ENCODE peak calls at places on chromosomes 7 and 10, in eight cellular contexts. K is coronary artery, F is choroid plexus epithelial cell, W is AG09319, V is Peyer's patch, M is HCT116, T is hepatocyte, G is CD14-positive monocyte. A is an unnamed sample.

GRCh38 chr7:51315393-51316261 is 982 bp downstream of the COBL start:
- DNase-seq in K (no peak), F (peak; percentile 3), V (peak; percentile 85), M (peak; percentile 50), G (no peak), W (no peak), T (peak; percentile 89), A (no peak)

GRCh38 chr10:43595739-43596298 is 10.4 kb upstream of the ZNF485 start:
- DNase-seq in K (no peak), M (no peak), F (peak; percentile 8), G (no peak), T (no peak), V (no peak), W (no peak), A (no peak)

GRCh38 chr10:15427836-15428414 is 56.8 kb upstream of the FAM171A1 start:
- DNase-seq in G (no peak), W (no peak), T (peak; percentile 68), M (peak; percentile 35), V (no peak), K (no peak), F (peak; percentile 80), A (no peak)

GRCh38 chr10:44567471-44567870 is 182.6 kb upstream of the CXCL12 start:
- DNase-seq in G (no peak), W (no peak), V (no peak), K (no peak), M (no peak), T (no peak), F (peak; percentile 82), A (no peak)

GRCh38 chr10:121783782-121784372 is 144.0 kb downstream of the ATE1 start:
- DNase-seq in T (no peak), V (no peak), M (no peak), G (no peak), W (no peak), F (no peak), K (no peak), A (no peak)

GRCh38 chr10:44908071-44908709 is 2.9 kb upstream of the TMEM72 start:
- DNase-seq in K (no peak), W (peak; percentile 32), M (no peak), V (no peak), T (peak; percentile 53), G (no peak), F (peak; percentile 82), A (no peak)

GRCh38 chr10:79243211-79244067 is 103.8 kb upstream of the PPIF start:
- DNase-seq in V (peak; percentile 84), F (no peak), M (no peak), W (no peak), G (no peak), T (peak; percentile 46), K (no peak), A (peak; percentile 80)

GRCh38 chr7:137970263-137970975 is 31.5 kb downstream of the CREB3L2 start:
- DNase-seq in W (no peak), V (no peak), G (no peak), K (no peak), F (peak; percentile 93), T (peak; percentile 58), M (no peak), A (no peak)

GRCh38 chr7:155371331-155371883 is 73.7 kb downstream of the INSIG1 start:
- DNase-seq in W (no peak), K (no peak), T (no peak), G (no peak), F (no peak), V (no peak), M (no peak), A (no peak)

GRCh38 chr10:108490931-108491330 is 1326.4 kb upstream of the SORCS1 start:
- DNase-seq in T (no peak), W (no peak), V (no peak), K (no peak), F (no peak), G (no peak), M (no peak), A (no peak)

GRCh38 chr10:122263971-122264370 is 7.1 kb upstream of the BTBD16 start:
- DNase-seq in F (peak; percentile 95), W (peak; percentile 84), M (no peak), V (no peak), K (no peak), G (no peak), T (peak; percentile 44), A (no peak)

GRCh38 chr10:119337796-119338432 is 130.5 kb downstream of the GRK5 start:
- DNase-seq in F (peak; percentile 88), M (no peak), W (no peak), G (no peak), V (no peak), T (no peak), K (no peak), A (no peak)

GRCh38 chr7:39413866-39414668 is 152.1 kb upstream of the YAE1 start:
- DNase-seq in W (no peak), M (peak; percentile 26), G (no peak), V (peak; percentile 66), T (peak; percentile 72), F (peak; percentile 44), K (no peak), A (peak; percentile 55)

GRCh38 chr10:88616250-88616977 is 29.9 kb downstream of the LIPJ start:
- DNase-seq in V (no peak), F (peak; percentile 17), G (no peak), T (no peak), W (no peak), M (no peak), K (no peak), A (no peak)

GRCh38 chr10:64313967-64314366 is 792.8 kb downstream of the REEP3 start:
- DNase-seq in F (no peak), K (no peak), T (no peak), M (no peak), V (no peak), W (no peak), G (no peak), A (no peak)

GRCh38 chr10:102652170-102652926 is 8.1 kb downstream of the TRIM8 start:
- DNase-seq in V (no peak), K (no peak), G (no peak), W (no peak), T (no peak), M (no peak), F (no peak), A (peak; percentile 73)

GRCh38 chr7:3095046-3095445 is 51.4 kb upstream of the CARD11 start:
- DNase-seq in M (no peak), G (peak; percentile 64), T (no peak), F (no peak), V (peak; percentile 76), K (no peak), W (no peak), A (peak; percentile 61)

GRCh38 chr10:23981520-23982309 is 227.2 kb upstream of the KIAA1217 start:
- DNase-seq in T (no peak), G (no peak), M (no peak), F (peak; percentile 6), K (no peak), V (no peak), W (no peak), A (no peak)
- TF ChIP-seq CTCF in T (peak; percentile 6), G (no peak), M (peak; percentile 26), F (peak; percentile 14), K (no peak), V (no peak), W (no peak), A (no peak)

GRCh38 chr7:158827411-158828342 is 1.6 kb downstream of the ESYT2 start:
- DNase-seq in T (peak; percentile 36), F (peak; percentile 53), M (no peak), W (no peak), K (no peak), G (no peak), V (no peak), A (peak; percentile 54)

GRCh38 chr7:158829021-158829341 is 328 bp downstream of the ESYT2 start:
- DNase-seq in W (peak; percentile 53), M (no peak), V (peak; percentile 82), K (no peak), G (peak; percentile 51), T (peak; percentile 88), F (peak; percentile 88), A (peak; percentile 73)

GRCh38 chr7:158828343-158829020 is 827 bp downstream of the ESYT2 start:
- DNase-seq in G (peak; percentile 47), F (peak; percentile 34), K (peak; percentile 82), M (no peak), T (peak; percentile 62), V (peak; percentile 70), W (no peak), A (peak; percentile 30)

GRCh38 chr7:158830211-158830723 is 958 bp upstream of the ESYT2 start:
- DNase-seq in T (no peak), K (no peak), M (no peak), G (no peak), W (no peak), V (no peak), F (no peak), A (no peak)

DNA sequence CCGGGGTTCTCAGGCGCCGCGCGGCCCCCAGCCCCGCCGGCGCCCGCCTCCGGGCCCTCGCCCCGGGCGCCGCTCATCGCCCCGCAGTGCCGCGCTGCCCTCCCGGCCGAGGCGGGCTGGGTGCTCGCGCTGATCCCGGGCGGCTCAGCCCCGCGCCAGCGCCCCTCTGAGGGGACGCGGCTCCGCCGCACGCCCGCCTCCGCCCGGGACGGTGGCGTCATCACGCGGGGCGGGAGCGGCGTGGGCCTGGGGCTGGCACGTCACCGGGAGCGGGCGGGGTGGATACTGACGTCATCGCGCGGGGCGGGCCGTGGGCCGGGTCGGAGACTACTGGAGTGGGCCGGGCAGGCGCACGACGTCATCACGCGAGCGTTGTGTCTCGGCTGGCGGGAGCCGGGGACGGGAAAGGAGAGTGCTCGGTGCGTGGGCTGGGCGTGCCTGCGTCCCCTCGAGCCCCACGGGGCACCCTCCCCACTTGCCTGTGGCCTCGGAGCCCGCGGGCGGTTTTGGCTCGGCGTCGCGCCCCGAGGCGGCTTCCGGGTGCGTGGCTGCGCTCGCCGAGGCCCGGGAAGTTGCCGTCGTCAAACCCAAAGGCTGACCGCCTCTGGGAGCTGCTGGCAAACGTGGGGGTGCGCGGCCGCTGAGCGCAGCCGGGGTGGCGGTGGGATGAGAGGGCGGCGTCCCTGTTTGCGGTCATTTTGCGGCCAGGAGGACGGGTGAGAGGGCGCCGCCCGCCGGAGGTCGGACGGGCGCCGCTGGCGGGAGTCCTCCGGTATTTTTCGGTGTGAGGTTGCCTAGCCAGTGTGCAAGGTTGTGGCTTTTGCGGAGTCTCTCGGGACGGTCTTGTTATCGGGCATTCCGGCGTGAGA is at the start of gene ESYT2:
- DNase-seq in V (peak; percentile 99), T (peak; percentile 99), K (peak; percentile 98), W (peak; percentile 95), M (peak; percentile 89), F (peak; percentile 98), G (peak; percentile 98), A (peak; percentile 98)
- TF ChIP-seq CTCF in V (peak; percentile 33), T (peak; percentile 27), K (no peak), W (peak; percentile 25), M (no peak), F (peak; percentile 29), G (no peak), A (peak; percentile 35)

DNA sequence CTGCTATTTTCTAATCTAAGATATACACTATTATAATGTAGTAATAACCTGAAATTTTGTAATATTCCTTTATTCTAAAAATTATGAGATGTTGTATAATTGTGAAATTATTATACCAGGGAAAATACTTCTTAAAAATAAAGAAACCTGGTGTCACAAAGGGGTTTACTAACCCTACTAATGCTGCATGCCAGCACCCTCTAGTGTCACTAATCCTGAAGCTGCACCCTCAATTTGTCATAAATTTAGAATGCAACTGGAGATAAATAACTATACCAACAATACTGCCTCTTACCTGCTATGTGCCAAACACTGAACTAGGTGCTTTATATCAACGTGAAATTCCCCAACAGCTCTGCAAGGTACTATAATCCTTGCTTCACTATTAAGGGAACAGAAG is 30.8 kb downstream of the TM9SF3 start:
- DNase-seq in W (no peak), T (peak; percentile 20), F (peak; percentile 52), K (no peak), G (no peak), V (no peak), M (no peak), A (no peak)
- TF ChIP-seq CTCF in W (peak; percentile 30), T (peak; percentile 50), F (peak; percentile 61), K (no peak), G (peak; percentile 22), V (peak; percentile 42), M (peak; percentile 56), A (peak; percentile 49)

GRCh38 chr7:128794020-128794419 is 2.3 kb downstream of the CCDC136 start:
- DNase-seq in V (no peak), G (no peak), F (no peak), T (no peak), W (no peak), M (no peak), K (no peak), A (peak; percentile 37)
- TF ChIP-seq CTCF in V (peak; percentile 6), G (no peak), F (no peak), T (peak; percentile 7), W (no peak), M (peak; percentile 29), K (no peak), A (peak; percentile 38)